ENCODE peak calls at places on chromosomes 6 and 20, in five cellular contexts. C is heart left ventricle, H is GM12865, V is mammary epithelial cell, A is tibial artery. R is an unnamed sample.

GRCh38 chr20:45752747-45753146 is 30.6 kb downstream of the SPINT4 start:
- DNase-seq in C (no peak), H (peak), V (peak), A (no peak), R (no peak)

GRCh38 chr20:5845686-5846651 is 95.8 kb downstream of the SHLD1 start:
- DNase-seq in C (no peak), H (peak), V (no peak), A (no peak), R (no peak)

GRCh38 chr6:126107475-126108121 is 121.3 kb downstream of the TRMT11 start:
- DNase-seq in C (no peak), H (no peak), V (no peak), A (no peak), R (no peak)

GRCh38 chr20:37535443-37536132 is 7.9 kb upstream of the BLCAP start:
- DNase-seq in C (no peak), H (no peak), V (no peak), A (no peak), R (no peak)

GRCh38 chr20:41136695-41137411 is 490 bp upstream of the PLCG1 start:
- DNase-seq in C (peak), H (peak), V (peak), A (peak), R (peak)

GRCh38 chr20:61120595-61121515 is 131.2 kb upstream of the CDH4 start:
- DNase-seq in C (peak), H (no peak), V (peak), A (no peak), R (no peak)

GRCh38 chr20:47262365-47263013 is 94.0 kb downstream of the ZMYND8 start:
- DNase-seq in C (no peak), H (peak), V (no peak), A (no peak), R (no peak)

GRCh38 chr6:136628996-136629395 is 78.8 kb upstream of the MAP7 start:
- DNase-seq in C (no peak), H (no peak), V (peak), A (no peak), R (no peak)

GRCh38 chr20:37914672-37915433 is 11.9 kb downstream of the VSTM2L start:
- DNase-seq in C (no peak), H (peak), V (no peak), A (no peak), R (no peak)

GRCh38 chr20:25230177-25230831 is 17.6 kb upstream of the PYGB start:
- DNase-seq in C (no peak), H (peak), V (no peak), A (peak), R (no peak)

GRCh38 chr6:107981695-107982094 is 23.7 kb upstream of the SEC63 start:
- DNase-seq in C (no peak), H (no peak), V (no peak), A (no peak), R (no peak)

GRCh38 chr20:10225439-10226080 is 6.9 kb downstream of the SNAP25 start:
- DNase-seq in C (no peak), H (peak), V (no peak), A (no peak), R (no peak)

GRCh38 chr6:24117016-24117415 is 9.0 kb upstream of the NRSN1 start:
- DNase-seq in C (no peak), H (no peak), V (no peak), A (no peak), R (no peak)

GRCh38 chr6:29490552-29490951 is 2.8 kb upstream of the MAS1L start:
- DNase-seq in C (no peak), H (no peak), V (no peak), A (no peak), R (no peak)

GRCh38 chr6:92008757-92009502 is 1410.4 kb downstream of the EPHA7 start:
- DNase-seq in C (no peak), H (no peak), V (no peak), A (no peak), R (no peak)

GRCh38 chr6:37582309-37582708 is 82.6 kb upstream of the CCDC167 start:
- DNase-seq in C (no peak), H (no peak), V (peak), A (no peak), R (peak)

GRCh38 chr6:34025112-34025807 is 120.6 kb downstream of the GRM4 start:
- DNase-seq in C (no peak), H (no peak), V (no peak), A (no peak), R (no peak)

GRCh38 chr20:63692436-63693078 is 3.9 kb upstream of the TNFRSF6B start:
- DNase-seq in C (no peak), H (no peak), V (no peak), A (peak), R (no peak)

GRCh38 chr6:127180421-127180820 is 62.0 kb downstream of the RSPO3 start:
- DNase-seq in C (no peak), H (no peak), V (no peak), A (no peak), R (no peak)

GRCh38 chr6:37938909-37939308 is 119.4 kb downstream of the ZFAND3 start:
- DNase-seq in C (no peak), H (no peak), V (no peak), A (no peak), R (no peak)

GRCh38 chr20:58634121-58634817 is 16.8 kb upstream of the STX16 start:
- DNase-seq in C (no peak), H (no peak), V (no peak), A (peak), R (no peak)

GRCh38 chr6:147322299-147323162 is 118.3 kb downstream of the STXBP5 start:
- DNase-seq in C (no peak), H (peak), V (no peak), A (no peak), R (peak)

GRCh38 chr6:37867756-37868446 is 48.4 kb downstream of the ZFAND3 start:
- DNase-seq in C (no peak), H (no peak), V (no peak), A (no peak), R (no peak)

GRCh38 chr20:14612389-14612788 is 275.0 kb upstream of the FLRT3 start:
- DNase-seq in C (no peak), H (no peak), V (no peak), A (no peak), R (no peak)

GRCh38 chr6:101294676-101295075 is 98.8 kb upstream of the GRIK2 start:
- DNase-seq in C (no peak), H (no peak), V (peak), A (no peak), R (no peak)

GRCh38 chr6:108120311-108120710 is 45.5 kb upstream of the NR2E1 start:
- DNase-seq in C (no peak), H (no peak), V (no peak), A (no peak), R (no peak)

GRCh38 chr6:37049990-37050853 is 44.8 kb downstream of the FGD2 start:
- DNase-seq in C (peak), H (peak), V (no peak), A (peak), R (no peak)

GRCh38 chr20:63056236-63057132 is 49.7 kb upstream of the BHLHE23 start:
- DNase-seq in C (peak), H (peak), V (peak), A (peak), R (no peak)

GRCh38 chr6:129853996-129854711 is 7.0 kb downstream of the TMEM244 start:
- DNase-seq in C (no peak), H (no peak), V (peak), A (no peak), R (no peak)

GRCh38 chr20:61940976-61941720 is 124.5 kb downstream of the TAF4 start:
- DNase-seq in C (peak), H (no peak), V (no peak), A (peak), R (no peak)

GRCh38 chr6:572596-573265 is 84.2 kb downstream of the HUS1B start:
- DNase-seq in C (no peak), H (no peak), V (no peak), A (no peak), R (no peak)

GRCh38 chr20:59743308-59743707 is 139.0 kb downstream of the PHACTR3 start:
- DNase-seq in C (no peak), H (no peak), V (no peak), A (no peak), R (no peak)

GRCh38 chr20:59745201-59745600 is 140.9 kb downstream of the PHACTR3 start:
- DNase-seq in C (no peak), H (no peak), V (no peak), A (no peak), R (no peak)

GRCh38 chr20:59742351-59743095 is 138.2 kb downstream of the PHACTR3 start:
- DNase-seq in C (no peak), H (no peak), V (no peak), A (no peak), R (no peak)

GRCh38 chr20:59744756-59745155 is 140.4 kb downstream of the PHACTR3 start:
- DNase-seq in C (no peak), H (no peak), V (no peak), A (no peak), R (no peak)

GRCh38 chr20:59743767-59744485 is 139.6 kb downstream of the PHACTR3 start:
- DNase-seq in C (no peak), H (peak), V (no peak), A (no peak), R (no peak)
- TF ChIP-seq CTCF in C (no peak), H (peak), V (no peak), A (no peak), R (no peak)

DNA sequence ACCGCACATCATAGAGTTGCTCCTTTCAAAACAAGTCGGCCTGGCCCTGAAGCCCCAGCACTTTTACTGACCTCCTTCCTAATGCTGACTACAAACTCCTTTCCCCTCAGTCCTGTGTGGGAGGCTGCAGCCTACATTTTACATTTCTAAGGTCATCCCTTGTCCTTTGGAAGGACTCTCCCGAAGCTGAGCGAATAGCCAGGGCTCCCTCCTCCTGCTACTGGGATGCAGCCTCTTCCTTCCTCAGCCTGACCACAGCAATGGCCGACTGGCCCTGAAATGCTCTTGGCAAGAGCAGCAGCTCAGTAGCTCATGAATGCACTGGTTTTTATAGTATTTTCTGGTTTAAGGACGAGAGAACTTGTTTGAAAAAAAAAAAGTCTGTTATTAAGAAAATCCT is 679 bp downstream of the ADGRF5 start:
- DNase-seq in C (peak), H (no peak), V (no peak), A (no peak), R (no peak)
- H3K4me3 ChIP-seq in C (peak), H (no peak), V (no peak), A (no peak), R (no peak)

GRCh38 chr6:156938143-156938542 is 161.0 kb downstream of the ARID1B start:
- DNase-seq in C (no peak), H (no peak), V (no peak), A (no peak), R (no peak)

GRCh38 chr6:156943816-156944215 is 166.6 kb downstream of the ARID1B start:
- DNase-seq in C (no peak), H (no peak), V (no peak), A (no peak), R (no peak)

GRCh38 chr6:156944412-156944811 is 167.2 kb downstream of the ARID1B start:
- DNase-seq in C (no peak), H (no peak), V (no peak), A (no peak), R (no peak)

GRCh38 chr6:156943167-156943566 is 166.0 kb downstream of the ARID1B start:
- DNase-seq in C (no peak), H (no peak), V (no peak), A (no peak), R (no peak)

GRCh38 chr6:156942266-156942665 is 165.1 kb downstream of the ARID1B start:
- DNase-seq in C (no peak), H (peak), V (no peak), A (no peak), R (no peak)
- TF ChIP-seq CTCF in C (no peak), H (no peak), V (no peak), A (no peak), R (no peak)

DNA sequence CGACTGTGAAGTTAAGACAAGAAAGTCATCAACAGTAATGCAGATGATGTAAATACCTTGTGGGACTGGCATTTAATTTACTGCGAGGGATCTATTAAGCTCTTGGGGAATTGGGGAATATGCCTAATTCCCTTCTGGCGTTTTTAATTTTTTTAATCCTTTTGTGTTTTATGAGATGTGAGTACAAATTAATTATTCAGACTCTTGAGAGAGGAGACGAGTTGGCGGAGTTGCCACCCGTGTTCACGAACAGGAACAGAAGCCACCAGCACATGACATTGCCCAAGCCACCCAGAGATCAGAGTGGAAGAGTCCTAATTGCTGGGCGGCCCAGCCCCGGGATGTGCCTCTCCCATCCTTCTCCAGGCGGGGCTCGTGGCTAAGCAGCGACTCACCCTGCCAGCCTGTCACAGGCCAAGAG is 518 bp upstream of the CRYBG1 start:
- DNase-seq in C (no peak), H (no peak), V (no peak), A (no peak), R (no peak)
- H3K4me3 ChIP-seq in C (no peak), H (no peak), V (peak), A (peak), R (peak)

GRCh38 chr6:99802396-99803031 is 191.5 kb downstream of the MCHR2 start:
- DNase-seq in C (no peak), H (no peak), V (peak), A (no peak), R (no peak)
- TF ChIP-seq CTCF in C (no peak), H (no peak), V (peak), A (no peak), R (no peak)

DNA sequence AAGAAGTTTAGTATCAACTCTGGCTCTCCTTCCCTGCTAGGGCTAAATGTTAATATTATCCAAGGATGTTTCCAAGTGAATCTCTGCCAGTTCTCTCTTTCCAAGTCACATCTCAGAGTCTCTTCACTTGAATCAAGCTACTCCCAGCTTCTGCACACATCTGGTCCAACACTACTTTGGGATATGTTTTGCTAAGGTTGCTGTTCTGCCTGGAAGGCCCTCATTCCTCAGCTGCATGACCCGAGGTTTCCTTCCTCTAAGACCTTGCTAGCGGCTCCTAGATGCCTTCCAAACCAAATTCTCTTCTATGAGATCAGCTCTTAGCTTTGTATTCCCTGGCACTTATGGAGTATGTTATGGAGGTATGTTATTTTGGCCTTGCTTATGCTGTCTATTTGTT is 331.8 kb downstream of the GJA1 start:
- DNase-seq in C (no peak), H (no peak), V (no peak), A (no peak), R (no peak)
- H3K4me3 ChIP-seq in C (peak), H (no peak), V (no peak), A (no peak), R (no peak)

GRCh38 chr20:33444797-33445560 is 1.4 kb upstream of the SNTA1 start:
- DNase-seq in C (peak), H (peak), V (no peak), A (no peak), R (no peak)
- TF ChIP-seq CTCF in C (peak), H (peak), V (peak), A (no peak), R (no peak)